ENCODE peak calls at places on chromosomes 11 and 22, in seven cellular contexts. One of them, this sample, is unnamed.

GRCh38 chr11:17063171-17064002 is 14.1 kb downstream of the RPS13 start:
- DNase-seq in HuH-7.5: peak; percentile 55
- DNase-seq in stimulated activated CD8-positive, alpha-beta memory T cell treated with anti-CD3 and anti-CD28 coated beads, Interleukin-2, amount 100 ng/mL, for 1 hour: peak; percentile 12
- DNase-seq in ELF-1: peak; percentile 84
- DNase-seq in MM.1S: peak; percentile 46
- DNase-seq in MCF 10A: peak; percentile 65
- DNase-seq in lower lobe of right lung: peak; percentile 78
- DNase-seq in this sample: peak; percentile 31

GRCh38 chr11:29634248-29634647 is 382.6 kb downstream of the KCNA4 start:
- DNase-seq in HuH-7.5: no peak
- DNase-seq in stimulated activated CD8-positive, alpha-beta memory T cell treated with anti-CD3 and anti-CD28 coated beads, Interleukin-2, amount 100 ng/mL, for 1 hour: no peak
- DNase-seq in ELF-1: no peak
- DNase-seq in MM.1S: no peak
- DNase-seq in MCF 10A: peak; percentile 30
- DNase-seq in lower lobe of right lung: no peak
- DNase-seq in this sample: no peak

GRCh38 chr11:3021125-3021524 is 29.0 kb upstream of the NAP1L4 start:
- DNase-seq in HuH-7.5: peak; percentile 62
- DNase-seq in stimulated activated CD8-positive, alpha-beta memory T cell treated with anti-CD3 and anti-CD28 coated beads, Interleukin-2, amount 100 ng/mL, for 1 hour: no peak
- DNase-seq in ELF-1: peak; percentile 37
- DNase-seq in MM.1S: peak; percentile 32
- DNase-seq in MCF 10A: peak; percentile 62
- DNase-seq in lower lobe of right lung: no peak
- DNase-seq in this sample: no peak

GRCh38 chr22:25563757-25564319 is 637 bp upstream of the GRK3 start:
- DNase-seq in HuH-7.5: no peak
- DNase-seq in stimulated activated CD8-positive, alpha-beta memory T cell treated with anti-CD3 and anti-CD28 coated beads, Interleukin-2, amount 100 ng/mL, for 1 hour: no peak
- DNase-seq in ELF-1: no peak
- DNase-seq in MM.1S: no peak
- DNase-seq in MCF 10A: peak; percentile 52
- DNase-seq in lower lobe of right lung: peak; percentile 57
- DNase-seq in this sample: no peak

GRCh38 chr11:4038973-4039372 is 55.6 kb upstream of the RRM1 start:
- DNase-seq in HuH-7.5: no peak
- DNase-seq in stimulated activated CD8-positive, alpha-beta memory T cell treated with anti-CD3 and anti-CD28 coated beads, Interleukin-2, amount 100 ng/mL, for 1 hour: no peak
- DNase-seq in ELF-1: no peak
- DNase-seq in MM.1S: no peak
- DNase-seq in MCF 10A: no peak
- DNase-seq in lower lobe of right lung: no peak
- DNase-seq in this sample: no peak

GRCh38 chr22:27391092-27391770 is 410.3 kb downstream of the MN1 start:
- DNase-seq in HuH-7.5: no peak
- DNase-seq in stimulated activated CD8-positive, alpha-beta memory T cell treated with anti-CD3 and anti-CD28 coated beads, Interleukin-2, amount 100 ng/mL, for 1 hour: no peak
- DNase-seq in ELF-1: peak; percentile 62
- DNase-seq in MM.1S: no peak
- DNase-seq in MCF 10A: no peak
- DNase-seq in lower lobe of right lung: no peak
- DNase-seq in this sample: no peak

GRCh38 chr11:115701284-115701875 is 197.2 kb upstream of the CADM1 start:
- DNase-seq in HuH-7.5: no peak
- DNase-seq in stimulated activated CD8-positive, alpha-beta memory T cell treated with anti-CD3 and anti-CD28 coated beads, Interleukin-2, amount 100 ng/mL, for 1 hour: no peak
- DNase-seq in ELF-1: peak; percentile 24
- DNase-seq in MM.1S: no peak
- DNase-seq in MCF 10A: no peak
- DNase-seq in lower lobe of right lung: no peak
- DNase-seq in this sample: no peak

GRCh38 chr11:10481567-10482349 is 26.7 kb downstream of the AMPD3 start:
- DNase-seq in HuH-7.5: no peak
- DNase-seq in stimulated activated CD8-positive, alpha-beta memory T cell treated with anti-CD3 and anti-CD28 coated beads, Interleukin-2, amount 100 ng/mL, for 1 hour: no peak
- DNase-seq in ELF-1: no peak
- DNase-seq in MM.1S: no peak
- DNase-seq in MCF 10A: no peak
- DNase-seq in lower lobe of right lung: no peak
- DNase-seq in this sample: no peak

GRCh38 chr22:37311761-37312312 is 29.5 kb downstream of the CYTH4 start:
- DNase-seq in HuH-7.5: no peak
- DNase-seq in stimulated activated CD8-positive, alpha-beta memory T cell treated with anti-CD3 and anti-CD28 coated beads, Interleukin-2, amount 100 ng/mL, for 1 hour: no peak
- DNase-seq in ELF-1: no peak
- DNase-seq in MM.1S: no peak
- DNase-seq in MCF 10A: no peak
- DNase-seq in lower lobe of right lung: no peak
- DNase-seq in this sample: no peak

GRCh38 chr11:115576606-115577005 is 72.4 kb upstream of the CADM1 start:
- DNase-seq in HuH-7.5: no peak
- DNase-seq in stimulated activated CD8-positive, alpha-beta memory T cell treated with anti-CD3 and anti-CD28 coated beads, Interleukin-2, amount 100 ng/mL, for 1 hour: no peak
- DNase-seq in ELF-1: no peak
- DNase-seq in MM.1S: no peak
- DNase-seq in MCF 10A: no peak
- DNase-seq in lower lobe of right lung: no peak
- DNase-seq in this sample: no peak

GRCh38 chr11:75792997-75793800 is 21.8 kb upstream of the UVRAG start:
- DNase-seq in HuH-7.5: no peak
- DNase-seq in stimulated activated CD8-positive, alpha-beta memory T cell treated with anti-CD3 and anti-CD28 coated beads, Interleukin-2, amount 100 ng/mL, for 1 hour: no peak
- DNase-seq in ELF-1: peak; percentile 41
- DNase-seq in MM.1S: no peak
- DNase-seq in MCF 10A: no peak
- DNase-seq in lower lobe of right lung: no peak
- DNase-seq in this sample: no peak

GRCh38 chr22:37626144-37626543 is 13.3 kb upstream of the SH3BP1 start:
- DNase-seq in HuH-7.5: peak; percentile 64
- DNase-seq in stimulated activated CD8-positive, alpha-beta memory T cell treated with anti-CD3 and anti-CD28 coated beads, Interleukin-2, amount 100 ng/mL, for 1 hour: no peak
- DNase-seq in ELF-1: no peak
- DNase-seq in MM.1S: no peak
- DNase-seq in MCF 10A: no peak
- DNase-seq in lower lobe of right lung: peak; percentile 76
- DNase-seq in this sample: peak; percentile 28

GRCh38 chr11:67160872-67161783 is 42.1 kb downstream of the KDM2A start:
- DNase-seq in HuH-7.5: no peak
- DNase-seq in stimulated activated CD8-positive, alpha-beta memory T cell treated with anti-CD3 and anti-CD28 coated beads, Interleukin-2, amount 100 ng/mL, for 1 hour: no peak
- DNase-seq in ELF-1: no peak
- DNase-seq in MM.1S: no peak
- DNase-seq in MCF 10A: peak; percentile 11
- DNase-seq in lower lobe of right lung: no peak
- DNase-seq in this sample: no peak

GRCh38 chr11:27783701-27784355 is 83.6 kb upstream of the BDNF start:
- DNase-seq in HuH-7.5: no peak
- DNase-seq in stimulated activated CD8-positive, alpha-beta memory T cell treated with anti-CD3 and anti-CD28 coated beads, Interleukin-2, amount 100 ng/mL, for 1 hour: no peak
- DNase-seq in ELF-1: no peak
- DNase-seq in MM.1S: no peak
- DNase-seq in MCF 10A: no peak
- DNase-seq in lower lobe of right lung: no peak
- DNase-seq in this sample: no peak

GRCh38 chr22:33073989-33074391 is 15.8 kb upstream of the SYN3 start:
- DNase-seq in HuH-7.5: no peak
- DNase-seq in stimulated activated CD8-positive, alpha-beta memory T cell treated with anti-CD3 and anti-CD28 coated beads, Interleukin-2, amount 100 ng/mL, for 1 hour: no peak
- DNase-seq in ELF-1: no peak
- DNase-seq in MM.1S: no peak
- DNase-seq in MCF 10A: peak; percentile 65
- DNase-seq in lower lobe of right lung: no peak
- DNase-seq in this sample: no peak

GRCh38 chr22:23913306-23913660 is 19.1 kb downstream of the MIF start:
- DNase-seq in HuH-7.5: no peak
- DNase-seq in stimulated activated CD8-positive, alpha-beta memory T cell treated with anti-CD3 and anti-CD28 coated beads, Interleukin-2, amount 100 ng/mL, for 1 hour: no peak
- DNase-seq in ELF-1: no peak
- DNase-seq in MM.1S: no peak
- DNase-seq in MCF 10A: no peak
- DNase-seq in lower lobe of right lung: no peak
- DNase-seq in this sample: no peak

GRCh38 chr11:35487532-35488078 is 37.8 kb downstream of the PAMR1 start:
- DNase-seq in HuH-7.5: no peak
- DNase-seq in stimulated activated CD8-positive, alpha-beta memory T cell treated with anti-CD3 and anti-CD28 coated beads, Interleukin-2, amount 100 ng/mL, for 1 hour: no peak
- DNase-seq in ELF-1: peak; percentile 67
- DNase-seq in MM.1S: no peak
- DNase-seq in MCF 10A: peak; percentile 43
- DNase-seq in lower lobe of right lung: no peak
- DNase-seq in this sample: peak; percentile 57

GRCh38 chr11:59680287-59681154 is 11.7 kb upstream of the PATL1 start:
- DNase-seq in HuH-7.5: peak; percentile 43
- DNase-seq in stimulated activated CD8-positive, alpha-beta memory T cell treated with anti-CD3 and anti-CD28 coated beads, Interleukin-2, amount 100 ng/mL, for 1 hour: peak; percentile 33
- DNase-seq in ELF-1: peak; percentile 88
- DNase-seq in MM.1S: peak; percentile 75
- DNase-seq in MCF 10A: peak; percentile 76
- DNase-seq in lower lobe of right lung: peak; percentile 63
- DNase-seq in this sample: peak; percentile 67

GRCh38 chr22:23084453-23085350 is 14.4 kb downstream of the GNAZ start:
- DNase-seq in HuH-7.5: no peak
- DNase-seq in stimulated activated CD8-positive, alpha-beta memory T cell treated with anti-CD3 and anti-CD28 coated beads, Interleukin-2, amount 100 ng/mL, for 1 hour: no peak
- DNase-seq in ELF-1: no peak
- DNase-seq in MM.1S: no peak
- DNase-seq in MCF 10A: no peak
- DNase-seq in lower lobe of right lung: no peak
- DNase-seq in this sample: no peak

GRCh38 chr11:117796456-117797428 is at the start of gene DSCAML1:
- DNase-seq in HuH-7.5: no peak
- DNase-seq in stimulated activated CD8-positive, alpha-beta memory T cell treated with anti-CD3 and anti-CD28 coated beads, Interleukin-2, amount 100 ng/mL, for 1 hour: no peak
- DNase-seq in ELF-1: no peak
- DNase-seq in MM.1S: no peak
- DNase-seq in MCF 10A: no peak
- DNase-seq in lower lobe of right lung: no peak
- DNase-seq in this sample: no peak

GRCh38 chr11:113119074-113119473 is 157.9 kb downstream of the NCAM1 start:
- DNase-seq in HuH-7.5: no peak
- DNase-seq in stimulated activated CD8-positive, alpha-beta memory T cell treated with anti-CD3 and anti-CD28 coated beads, Interleukin-2, amount 100 ng/mL, for 1 hour: no peak
- DNase-seq in ELF-1: no peak
- DNase-seq in MM.1S: no peak
- DNase-seq in MCF 10A: no peak
- DNase-seq in lower lobe of right lung: no peak
- DNase-seq in this sample: no peak

GRCh38 chr11:87454246-87454645 is 416.5 kb downstream of the TMEM135 start:
- DNase-seq in HuH-7.5: no peak
- DNase-seq in stimulated activated CD8-positive, alpha-beta memory T cell treated with anti-CD3 and anti-CD28 coated beads, Interleukin-2, amount 100 ng/mL, for 1 hour: no peak
- DNase-seq in ELF-1: no peak
- DNase-seq in MM.1S: peak; percentile 84
- DNase-seq in MCF 10A: peak; percentile 16
- DNase-seq in lower lobe of right lung: no peak
- DNase-seq in this sample: peak; percentile 31

GRCh38 chr22:38201371-38201717 is 450 bp upstream of the MAFF start:
- DNase-seq in HuH-7.5: no peak
- DNase-seq in stimulated activated CD8-positive, alpha-beta memory T cell treated with anti-CD3 and anti-CD28 coated beads, Interleukin-2, amount 100 ng/mL, for 1 hour: no peak
- DNase-seq in ELF-1: no peak
- DNase-seq in MM.1S: no peak
- DNase-seq in MCF 10A: no peak
- DNase-seq in lower lobe of right lung: no peak
- DNase-seq in this sample: no peak

GRCh38 chr11:66886671-66887221 is 29.9 kb downstream of the LRFN4 start:
- DNase-seq in HuH-7.5: no peak
- DNase-seq in stimulated activated CD8-positive, alpha-beta memory T cell treated with anti-CD3 and anti-CD28 coated beads, Interleukin-2, amount 100 ng/mL, for 1 hour: no peak
- DNase-seq in ELF-1: no peak
- DNase-seq in MM.1S: no peak
- DNase-seq in MCF 10A: peak; percentile 19
- DNase-seq in lower lobe of right lung: no peak
- DNase-seq in this sample: peak; percentile 70

GRCh38 chr22:37229805-37230672 is 14.0 kb downstream of the RAC2 start:
- DNase-seq in HuH-7.5: no peak
- DNase-seq in stimulated activated CD8-positive, alpha-beta memory T cell treated with anti-CD3 and anti-CD28 coated beads, Interleukin-2, amount 100 ng/mL, for 1 hour: peak; percentile 81
- DNase-seq in ELF-1: no peak
- DNase-seq in MM.1S: peak; percentile 89
- DNase-seq in MCF 10A: peak; percentile 53
- DNase-seq in lower lobe of right lung: peak; percentile 80
- DNase-seq in this sample: no peak

GRCh38 chr11:58905141-58905715 is 34.1 kb upstream of the GLYATL1 start:
- DNase-seq in HuH-7.5: no peak
- DNase-seq in stimulated activated CD8-positive, alpha-beta memory T cell treated with anti-CD3 and anti-CD28 coated beads, Interleukin-2, amount 100 ng/mL, for 1 hour: no peak
- DNase-seq in ELF-1: peak; percentile 41
- DNase-seq in MM.1S: no peak
- DNase-seq in MCF 10A: peak; percentile 48
- DNase-seq in lower lobe of right lung: peak; percentile 46
- DNase-seq in this sample: no peak

GRCh38 chr11:65078151-65078550 is 5.7 kb downstream of the CDCA5 start:
- DNase-seq in HuH-7.5: peak; percentile 62
- DNase-seq in stimulated activated CD8-positive, alpha-beta memory T cell treated with anti-CD3 and anti-CD28 coated beads, Interleukin-2, amount 100 ng/mL, for 1 hour: peak; percentile 57
- DNase-seq in ELF-1: peak; percentile 66
- DNase-seq in MM.1S: peak; percentile 65
- DNase-seq in MCF 10A: peak; percentile 45
- DNase-seq in lower lobe of right lung: peak; percentile 74
- DNase-seq in this sample: no peak

GRCh38 chr11:114359342-114359741 is 41.0 kb downstream of the C11orf71 start:
- DNase-seq in HuH-7.5: no peak
- DNase-seq in stimulated activated CD8-positive, alpha-beta memory T cell treated with anti-CD3 and anti-CD28 coated beads, Interleukin-2, amount 100 ng/mL, for 1 hour: no peak
- DNase-seq in ELF-1: no peak
- DNase-seq in MM.1S: no peak
- DNase-seq in MCF 10A: no peak
- DNase-seq in lower lobe of right lung: no peak
- DNase-seq in this sample: no peak

GRCh38 chr11:81237139-81237538 is 1496.5 kb downstream of the FAM181B start:
- DNase-seq in HuH-7.5: no peak
- DNase-seq in stimulated activated CD8-positive, alpha-beta memory T cell treated with anti-CD3 and anti-CD28 coated beads, Interleukin-2, amount 100 ng/mL, for 1 hour: no peak
- DNase-seq in ELF-1: no peak
- DNase-seq in MM.1S: peak; percentile 70
- DNase-seq in MCF 10A: peak; percentile 65
- DNase-seq in lower lobe of right lung: no peak
- DNase-seq in this sample: peak; percentile 49

GRCh38 chr11:31763296-31763695 is 47.8 kb downstream of the PAX6 start:
- DNase-seq in HuH-7.5: no peak
- DNase-seq in stimulated activated CD8-positive, alpha-beta memory T cell treated with anti-CD3 and anti-CD28 coated beads, Interleukin-2, amount 100 ng/mL, for 1 hour: no peak
- DNase-seq in ELF-1: no peak
- DNase-seq in MM.1S: no peak
- DNase-seq in MCF 10A: no peak
- DNase-seq in lower lobe of right lung: no peak
- DNase-seq in this sample: no peak

GRCh38 chr11:61541568-61541967 is 33.0 kb downstream of the LRRC10B start:
- DNase-seq in HuH-7.5: no peak
- DNase-seq in stimulated activated CD8-positive, alpha-beta memory T cell treated with anti-CD3 and anti-CD28 coated beads, Interleukin-2, amount 100 ng/mL, for 1 hour: no peak
- DNase-seq in ELF-1: peak; percentile 75
- DNase-seq in MM.1S: no peak
- DNase-seq in MCF 10A: peak; percentile 59
- DNase-seq in lower lobe of right lung: no peak
- DNase-seq in this sample: no peak

GRCh38 chr11:8863838-8864237 is 47.2 kb upstream of the AKIP1 start:
- DNase-seq in HuH-7.5: no peak
- DNase-seq in stimulated activated CD8-positive, alpha-beta memory T cell treated with anti-CD3 and anti-CD28 coated beads, Interleukin-2, amount 100 ng/mL, for 1 hour: no peak
- DNase-seq in ELF-1: no peak
- DNase-seq in MM.1S: no peak
- DNase-seq in MCF 10A: peak; percentile 45
- DNase-seq in lower lobe of right lung: no peak
- DNase-seq in this sample: no peak

GRCh38 chr11:60900673-60901404 is 5.5 kb downstream of the PRPF19 start:
- DNase-seq in HuH-7.5: no peak
- DNase-seq in stimulated activated CD8-positive, alpha-beta memory T cell treated with anti-CD3 and anti-CD28 coated beads, Interleukin-2, amount 100 ng/mL, for 1 hour: no peak
- DNase-seq in ELF-1: no peak
- DNase-seq in MM.1S: no peak
- DNase-seq in MCF 10A: no peak
- DNase-seq in lower lobe of right lung: no peak
- DNase-seq in this sample: peak; percentile 69

GRCh38 chr22:27150530-27150909 is 493.1 kb downstream of the MIAT start:
- DNase-seq in HuH-7.5: no peak
- DNase-seq in stimulated activated CD8-positive, alpha-beta memory T cell treated with anti-CD3 and anti-CD28 coated beads, Interleukin-2, amount 100 ng/mL, for 1 hour: no peak
- DNase-seq in ELF-1: no peak
- DNase-seq in MM.1S: no peak
- DNase-seq in MCF 10A: no peak
- DNase-seq in lower lobe of right lung: no peak
- DNase-seq in this sample: no peak

GRCh38 chr22:32354360-32355351 is 3.0 kb upstream of the RFPL3 start:
- DNase-seq in HuH-7.5: no peak
- DNase-seq in stimulated activated CD8-positive, alpha-beta memory T cell treated with anti-CD3 and anti-CD28 coated beads, Interleukin-2, amount 100 ng/mL, for 1 hour: no peak
- DNase-seq in ELF-1: no peak
- DNase-seq in MM.1S: no peak
- DNase-seq in MCF 10A: no peak
- DNase-seq in lower lobe of right lung: no peak
- DNase-seq in this sample: peak; percentile 27

GRCh38 chr11:103794262-103794661 is 242.2 kb upstream of the DDI1 start:
- DNase-seq in HuH-7.5: no peak
- DNase-seq in stimulated activated CD8-positive, alpha-beta memory T cell treated with anti-CD3 and anti-CD28 coated beads, Interleukin-2, amount 100 ng/mL, for 1 hour: no peak
- DNase-seq in ELF-1: no peak
- DNase-seq in MM.1S: no peak
- DNase-seq in MCF 10A: no peak
- DNase-seq in lower lobe of right lung: no peak
- DNase-seq in this sample: no peak

GRCh38 chr11:119371778-119372182 is 9.7 kb downstream of the USP2 start:
- DNase-seq in HuH-7.5: no peak
- DNase-seq in stimulated activated CD8-positive, alpha-beta memory T cell treated with anti-CD3 and anti-CD28 coated beads, Interleukin-2, amount 100 ng/mL, for 1 hour: no peak
- DNase-seq in ELF-1: no peak
- DNase-seq in MM.1S: no peak
- DNase-seq in MCF 10A: peak; percentile 79
- DNase-seq in lower lobe of right lung: no peak
- DNase-seq in this sample: no peak

GRCh38 chr11:57273448-57274058 is 36.5 kb upstream of the APLNR start:
- DNase-seq in HuH-7.5: no peak
- DNase-seq in stimulated activated CD8-positive, alpha-beta memory T cell treated with anti-CD3 and anti-CD28 coated beads, Interleukin-2, amount 100 ng/mL, for 1 hour: no peak
- DNase-seq in ELF-1: no peak
- DNase-seq in MM.1S: no peak
- DNase-seq in MCF 10A: no peak
- DNase-seq in lower lobe of right lung: no peak
- DNase-seq in this sample: no peak

This sample was measured in astrocyte of the cerebellum.